ENCODE peak calls at places on chromosomes 7 and 10, in four cellular contexts. One of them, this sample, is unnamed.
A peak's percentile ranks its signal among the peaks of the same experiment; 100 is the strongest.

GRCh38 chr7:12508005-12508404 is 62.5 kb upstream of the SCIN start:
- DNase-seq in K562: no peak
- DNase-seq in A549: no peak
- DNase-seq in IMR-90: no peak
- DNase-seq in this sample: no peak

GRCh38 chr7:40469481-40469880 is 334.7 kb downstream of the SUGCT start:
- DNase-seq in K562: no peak
- DNase-seq in A549: no peak
- DNase-seq in IMR-90: peak; percentile 93
- DNase-seq in this sample: no peak

GRCh38 chr10:5525581-5526271 is 965 bp downstream of the CALML3 start:
- DNase-seq in K562: no peak
- DNase-seq in A549: no peak
- DNase-seq in IMR-90: no peak
- DNase-seq in this sample: no peak

GRCh38 chr7:39811161-39811614 is 138.9 kb upstream of the CDK13 start:
- DNase-seq in K562: peak; percentile 74
- DNase-seq in A549: peak; percentile 35
- DNase-seq in IMR-90: peak; percentile 25
- DNase-seq in this sample: no peak

GRCh38 chr10:126013489-126014281 is 117.3 kb downstream of the FANK1 start:
- DNase-seq in K562: peak; percentile 27
- DNase-seq in A549: peak; percentile 59
- DNase-seq in IMR-90: peak; percentile 96
- DNase-seq in this sample: no peak

GRCh38 chr10:12723240-12723639 is 278.3 kb downstream of the CCDC3 start:
- DNase-seq in K562: no peak
- DNase-seq in A549: no peak
- DNase-seq in IMR-90: no peak
- DNase-seq in this sample: no peak

GRCh38 chr7:142915315-142915714 is 18.2 kb downstream of the TRPV5 start:
- DNase-seq in K562: no peak
- DNase-seq in A549: no peak
- DNase-seq in IMR-90: no peak
- DNase-seq in this sample: no peak

GRCh38 chr10:21849624-21850023 is 153.9 kb downstream of the DNAJC1 start:
- DNase-seq in K562: peak; percentile 9
- DNase-seq in A549: no peak
- DNase-seq in IMR-90: no peak
- DNase-seq in this sample: no peak

GRCh38 chr7:140542226-140542625 is 62.9 kb upstream of the MKRN1 start:
- DNase-seq in K562: no peak
- DNase-seq in A549: peak; percentile 15
- DNase-seq in IMR-90: peak; percentile 63
- DNase-seq in this sample: no peak

GRCh38 chr10:119734396-119735332 is 8.8 kb downstream of the INPP5F start:
- DNase-seq in K562: no peak
- DNase-seq in A549: no peak
- DNase-seq in IMR-90: peak; percentile 52
- DNase-seq in this sample: no peak

GRCh38 chr7:11760372-11760771 is 71.6 kb downstream of the THSD7A start:
- DNase-seq in K562: no peak
- DNase-seq in A549: peak; percentile 64
- DNase-seq in IMR-90: no peak
- DNase-seq in this sample: no peak

GRCh38 chr10:107423903-107424302 is 259.4 kb upstream of the SORCS1 start:
- DNase-seq in K562: no peak
- DNase-seq in A549: no peak
- DNase-seq in IMR-90: no peak
- DNase-seq in this sample: no peak

GRCh38 chr10:49622426-49623425 is 8.9 kb downstream of the CHAT start:
- DNase-seq in K562: no peak
- DNase-seq in A549: no peak
- DNase-seq in IMR-90: no peak
- DNase-seq in this sample: no peak

GRCh38 chr10:11678074-11678793 is 63.9 kb upstream of the ECHDC3 start:
- DNase-seq in K562: no peak
- DNase-seq in A549: no peak
- DNase-seq in IMR-90: no peak
- DNase-seq in this sample: peak; percentile 30

GRCh38 chr10:87925570-87925969 is 62.1 kb downstream of the PTEN start:
- DNase-seq in K562: no peak
- DNase-seq in A549: no peak
- DNase-seq in IMR-90: no peak
- DNase-seq in this sample: no peak

GRCh38 chr7:98974906-98975816 is 96.8 kb downstream of the TRRAP start:
- DNase-seq in K562: no peak
- DNase-seq in A549: no peak
- DNase-seq in IMR-90: no peak
- DNase-seq in this sample: no peak

GRCh38 chr7:101099969-101100781 is 14.9 kb downstream of the TRIM56 start:
- DNase-seq in K562: peak; percentile 99
- DNase-seq in A549: peak; percentile 98
- DNase-seq in IMR-90: peak; percentile 99
- DNase-seq in this sample: peak; percentile 88

GRCh38 chr10:15719899-15720634 is at the start of gene ITGA8:
- DNase-seq in K562: no peak
- DNase-seq in A549: peak; percentile 33
- DNase-seq in IMR-90: no peak
- DNase-seq in this sample: no peak

GRCh38 chr10:80555415-80555814 is 17.7 kb downstream of the SH2D4B start:
- DNase-seq in K562: no peak
- DNase-seq in A549: no peak
- DNase-seq in IMR-90: no peak
- DNase-seq in this sample: no peak

GRCh38 chr7:48299580-48300169 is 128.4 kb downstream of the ABCA13 start:
- DNase-seq in K562: peak; percentile 58
- DNase-seq in A549: peak; percentile 54
- DNase-seq in IMR-90: peak; percentile 80
- DNase-seq in this sample: peak; percentile 47

GRCh38 chr7:44801890-44802289 is 5.4 kb downstream of the PPIA start:
- DNase-seq in K562: no peak
- DNase-seq in A549: no peak
- DNase-seq in IMR-90: peak; percentile 37
- DNase-seq in this sample: no peak

GRCh38 chr7:17325364-17325763 is 26.9 kb downstream of the AHR start:
- DNase-seq in K562: no peak
- DNase-seq in A549: peak; percentile 47
- DNase-seq in IMR-90: peak; percentile 19
- DNase-seq in this sample: no peak

GRCh38 chr10:124033887-124034218 is 59.5 kb downstream of the CHST15 start:
- DNase-seq in K562: no peak
- DNase-seq in A549: no peak
- DNase-seq in IMR-90: no peak
- DNase-seq in this sample: no peak

DNA sequence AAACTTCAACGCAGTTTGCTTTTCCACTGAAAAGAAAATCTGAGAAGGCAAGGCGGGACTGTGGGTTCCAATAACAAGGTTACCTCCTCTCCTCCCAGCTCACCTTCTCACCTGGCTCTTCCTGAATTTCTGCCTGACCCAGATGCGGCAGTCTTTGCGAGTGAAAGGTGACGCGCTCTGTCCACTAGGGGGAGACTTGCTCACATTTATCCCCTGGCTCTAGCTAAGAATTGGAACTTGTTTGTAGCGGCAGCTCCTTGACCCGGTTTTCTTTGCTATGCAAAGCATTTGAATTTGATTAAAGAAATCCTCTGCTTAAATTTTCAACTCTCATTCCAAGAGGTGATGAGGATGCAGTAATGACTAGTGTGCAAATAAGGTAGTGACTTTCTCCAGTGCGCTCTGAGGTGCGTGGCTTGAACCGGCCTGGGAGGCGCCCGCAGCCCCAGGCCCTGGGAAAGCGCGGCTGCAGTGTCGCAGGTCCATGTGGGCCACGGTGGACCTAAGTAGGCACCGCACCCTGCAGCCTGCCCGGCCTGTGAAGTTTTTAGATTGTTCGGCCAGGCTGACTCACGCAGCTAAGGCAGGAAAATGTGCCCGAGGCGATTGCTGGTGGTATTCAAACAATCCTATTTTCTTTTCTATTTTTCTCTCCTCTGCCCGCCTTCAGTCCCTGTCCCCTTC is 336.9 kb upstream of the NPSR1 start:
- DNase-seq in K562: peak; percentile 59
- DNase-seq in A549: peak; percentile 78
- DNase-seq in IMR-90: peak; percentile 58
- DNase-seq in this sample: peak; percentile 67
- TF ChIP-seq MAZ in K562: no peak
- TF ChIP-seq MAZ in A549: no peak
- TF ChIP-seq MAZ in IMR-90: no peak
- TF ChIP-seq MAZ in this sample: no peak

GRCh38 chr10:71239946-71240795 is 27.8 kb downstream of the UNC5B start:
- DNase-seq in K562: no peak
- DNase-seq in A549: no peak
- DNase-seq in IMR-90: no peak
- DNase-seq in this sample: no peak
- TF ChIP-seq MAZ in K562: no peak
- TF ChIP-seq MAZ in A549: no peak
- TF ChIP-seq MAZ in IMR-90: no peak
- TF ChIP-seq MAZ in this sample: no peak

DNA sequence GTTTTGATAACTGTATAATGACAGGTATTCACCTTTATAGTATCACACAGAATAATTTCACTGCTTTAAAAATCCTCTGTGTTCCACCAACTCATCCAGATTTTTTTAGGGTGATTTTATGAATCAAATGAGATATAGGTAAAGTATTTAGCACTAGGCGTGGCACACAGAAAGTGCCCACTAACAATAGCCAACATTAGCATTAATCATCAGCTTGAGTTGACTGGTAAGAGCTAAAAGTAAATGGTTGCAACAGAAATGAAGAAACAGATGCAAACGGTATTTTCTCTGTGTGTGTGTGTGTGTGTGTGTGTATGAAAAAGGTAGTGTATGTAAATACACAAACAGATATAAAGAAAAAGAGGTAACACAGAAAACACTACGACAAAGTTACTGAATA is 378.8 kb upstream of the ETV1 start:
- DNase-seq in K562: no peak
- DNase-seq in A549: no peak
- DNase-seq in IMR-90: no peak
- DNase-seq in this sample: no peak
- TF ChIP-seq MAZ in K562: no peak
- TF ChIP-seq MAZ in A549: no peak
- TF ChIP-seq MAZ in IMR-90: no peak
- TF ChIP-seq MAZ in this sample: no peak

DNA sequence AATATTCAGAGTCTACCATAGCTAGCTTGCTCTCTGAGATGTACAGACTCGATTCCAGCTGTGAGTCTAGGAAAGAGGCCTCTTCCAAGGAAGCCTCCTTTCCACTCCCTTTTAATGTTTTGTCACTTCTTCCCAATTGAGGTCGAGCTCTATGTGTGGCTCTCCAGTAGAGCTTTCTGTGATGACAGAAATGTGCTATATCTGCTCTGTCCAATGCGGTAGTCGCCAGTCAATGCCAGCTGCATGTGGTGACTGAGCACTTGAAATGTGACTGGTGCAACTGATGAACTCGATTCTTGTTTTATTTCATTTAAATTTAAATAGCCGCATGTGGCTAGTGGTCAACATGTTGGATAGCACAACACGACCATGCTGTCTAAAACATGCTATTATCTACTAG is 387.0 kb upstream of the NRP1 start:
- DNase-seq in K562: no peak
- DNase-seq in A549: no peak
- DNase-seq in IMR-90: no peak
- DNase-seq in this sample: no peak
- TF ChIP-seq MAZ in K562: no peak
- TF ChIP-seq MAZ in A549: no peak
- TF ChIP-seq MAZ in IMR-90: no peak
- TF ChIP-seq MAZ in this sample: no peak

GRCh38 chr7:105216786-105217185 is 171.9 kb downstream of the SRPK2 start:
- DNase-seq in K562: no peak
- DNase-seq in A549: peak; percentile 29
- DNase-seq in IMR-90: no peak
- DNase-seq in this sample: no peak

GRCh38 chr7:105218215-105218614 is 170.5 kb downstream of the SRPK2 start:
- DNase-seq in K562: no peak
- DNase-seq in A549: no peak
- DNase-seq in IMR-90: peak; percentile 8
- DNase-seq in this sample: no peak

GRCh38 chr7:105222953-105223352 is 165.8 kb downstream of the SRPK2 start:
- DNase-seq in K562: no peak
- DNase-seq in A549: no peak
- DNase-seq in IMR-90: no peak
- DNase-seq in this sample: no peak

GRCh38 chr7:105218939-105219770 is 169.6 kb downstream of the SRPK2 start:
- DNase-seq in K562: no peak
- DNase-seq in A549: peak; percentile 48
- DNase-seq in IMR-90: peak; percentile 66
- DNase-seq in this sample: no peak

DNA sequence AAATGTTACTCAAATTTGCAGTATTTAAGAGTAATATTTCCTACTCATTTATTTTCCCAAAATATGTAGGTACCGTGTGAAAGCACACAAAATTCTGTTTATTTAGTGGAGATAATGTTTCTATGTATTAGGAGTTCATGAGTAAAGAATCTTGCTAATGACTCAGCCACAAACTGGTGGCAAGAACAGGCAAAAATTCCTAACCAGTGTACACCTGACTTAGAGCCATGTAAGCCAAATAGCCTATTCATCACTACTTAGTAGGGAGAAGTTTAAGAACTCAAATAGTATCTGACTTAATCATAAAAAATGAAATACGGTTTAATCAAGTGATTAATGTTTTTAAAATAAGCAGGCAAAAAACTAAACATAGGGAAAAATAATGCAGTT is 169.0 kb downstream of the SRPK2 start:
- DNase-seq in K562: no peak
- DNase-seq in A549: peak; percentile 48
- DNase-seq in IMR-90: peak; percentile 85
- DNase-seq in this sample: no peak
- TF ChIP-seq MAZ in K562: no peak
- TF ChIP-seq MAZ in A549: no peak
- TF ChIP-seq MAZ in IMR-90: no peak
- TF ChIP-seq MAZ in this sample: no peak

GRCh38 chr7:77393954-77394353 is 22.2 kb downstream of the GSAP start:
- DNase-seq in K562: no peak
- DNase-seq in A549: no peak
- DNase-seq in IMR-90: no peak
- DNase-seq in this sample: no peak
- TF ChIP-seq MAZ in K562: no peak
- TF ChIP-seq MAZ in A549: no peak
- TF ChIP-seq MAZ in IMR-90: no peak
- TF ChIP-seq MAZ in this sample: no peak

DNA sequence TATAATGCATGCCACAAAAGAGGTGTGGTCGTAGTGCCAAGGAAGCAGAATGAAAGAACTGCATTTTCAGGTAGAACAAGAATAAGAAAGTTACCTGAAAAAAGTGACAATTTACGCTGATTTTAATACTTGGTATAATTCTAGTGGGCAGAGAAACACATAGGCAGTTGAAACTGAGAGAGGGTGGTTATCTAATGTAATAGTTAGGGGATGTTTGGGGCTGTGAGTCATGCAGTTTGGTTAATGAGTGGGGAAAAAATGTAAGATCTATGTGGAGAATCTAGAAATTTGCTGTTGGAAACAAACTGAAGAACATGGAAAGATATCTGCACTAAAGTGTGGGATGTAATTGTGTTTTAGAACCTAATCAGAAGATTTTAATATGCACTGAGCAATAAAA is 33.7 kb downstream of the ZNF37A start:
- DNase-seq in K562: no peak
- DNase-seq in A549: no peak
- DNase-seq in IMR-90: peak; percentile 46
- DNase-seq in this sample: no peak
- TF ChIP-seq MAZ in K562: no peak
- TF ChIP-seq MAZ in A549: no peak
- TF ChIP-seq MAZ in IMR-90: no peak
- TF ChIP-seq MAZ in this sample: no peak